ENCODE peak calls at places on chromosome 16, in nine cellular contexts. N, Z, W, M, Y, B, J, G and I are unnamed samples.

GRCh38 chr16:19666451-19666850 is 51.6 kb downstream of the KNOP1 start:
- DNase-seq in Z (no peak), G (no peak), J (no peak), M (no peak), W (no peak), N (no peak), B (no peak), Y (peak; percentile 43), I (no peak)

GRCh38 chr16:20620003-20620402 is 43.8 kb upstream of the ACSM2B start:
- DNase-seq in G (no peak), J (no peak), Z (no peak), M (no peak), W (no peak), N (no peak), B (no peak), Y (no peak), I (no peak)

GRCh38 chr16:12801511-12802042 is 2.1 kb downstream of the CPPED1 start:
- DNase-seq in J (no peak), M (peak; percentile 39), N (no peak), Z (peak; percentile 50), G (no peak), B (peak; percentile 43), W (peak; percentile 56), Y (no peak), I (no peak)

GRCh38 chr16:69942627-69943170 is 8.4 kb upstream of the CLEC18A start:
- DNase-seq in G (no peak), Y (no peak), W (no peak), N (peak; percentile 22), Z (no peak), M (no peak), J (no peak), B (peak; percentile 3), I (no peak)

GRCh38 chr16:3596101-3596861 is 15.1 kb downstream of the SLX4 start:
- DNase-seq in Y (no peak), M (no peak), Z (no peak), W (no peak), G (no peak), J (no peak), N (no peak), B (no peak), I (no peak)

GRCh38 chr16:80437707-80438106 is 103.1 kb upstream of the DYNLRB2 start:
- DNase-seq in Z (no peak), M (no peak), G (no peak), J (no peak), W (no peak), Y (no peak), N (no peak), B (no peak), I (no peak)

GRCh38 chr16:87963400-87963799 is 12.2 kb downstream of the BANP start:
- DNase-seq in W (peak; percentile 93), G (no peak), N (no peak), M (no peak), Z (peak; percentile 45), Y (no peak), B (no peak), J (no peak), I (no peak)

GRCh38 chr16:66523861-66524354 is 26.0 kb downstream of the TK2 start:
- DNase-seq in N (no peak), J (no peak), B (no peak), G (no peak), Z (no peak), Y (no peak), M (no peak), W (no peak), I (no peak)

DNA sequence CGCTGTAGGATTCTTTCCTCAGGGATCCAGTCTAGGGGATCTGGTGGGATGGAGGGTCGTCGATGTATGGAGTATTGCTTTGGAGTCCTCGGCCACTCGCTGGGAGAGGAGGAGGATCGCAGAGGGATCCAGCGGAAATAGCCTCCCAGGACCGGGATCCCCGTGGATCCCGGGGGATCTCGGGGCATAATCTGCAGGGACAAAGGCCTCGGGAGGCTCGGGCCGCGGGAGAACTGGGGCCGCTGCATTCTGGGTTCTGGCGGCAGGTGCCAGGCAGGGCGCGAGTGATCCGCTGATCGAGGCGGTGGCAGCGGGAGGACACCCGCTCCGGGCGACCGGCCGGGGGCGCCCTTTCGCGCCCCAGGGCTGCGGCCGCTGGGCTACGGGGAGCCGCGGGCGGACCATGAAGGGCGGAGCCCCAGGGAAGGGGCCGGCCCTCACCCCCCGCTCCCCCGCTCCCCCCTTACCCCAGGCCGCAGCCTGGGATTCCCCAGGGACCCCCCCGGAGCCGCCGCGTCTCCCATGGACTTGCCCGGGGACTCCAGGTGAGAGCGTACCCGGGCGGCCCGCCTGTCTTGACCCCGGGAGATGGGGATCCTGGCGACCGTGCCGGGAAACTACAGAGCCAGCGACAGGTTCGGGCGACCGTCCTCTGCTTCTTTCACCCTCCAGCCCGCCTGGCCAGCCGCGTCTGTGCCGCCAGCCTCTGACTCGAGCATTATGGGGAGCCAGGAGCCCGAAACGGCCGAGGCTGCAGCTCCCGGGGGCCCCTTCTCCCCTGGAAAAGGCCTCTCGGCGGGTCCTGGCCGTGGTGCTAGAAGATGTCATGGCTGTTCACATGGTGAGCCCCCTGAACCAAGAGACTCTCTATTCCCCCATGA is 604 bp downstream of the PRR14 start:
- DNase-seq in J (peak; percentile 68), M (peak; percentile 73), N (peak; percentile 85), G (no peak), Z (peak; percentile 80), W (peak; percentile 46), Y (peak; percentile 50), B (peak; percentile 20), I (peak; percentile 93)
- TF ChIP-seq POLR2A in J (no peak), M (peak; percentile 22), N (peak; percentile 6), G (no peak), Z (peak; percentile 31), W (no peak), Y (peak; percentile 22), B (no peak), I (no peak)

GRCh38 chr16:89924298-89924924 is 1.3 kb downstream of the TUBB3 start:
- DNase-seq in G (no peak), Y (no peak), J (no peak), W (peak; percentile 44), N (no peak), M (peak; percentile 58), B (no peak), Z (no peak), I (no peak)
- H3K4me3 ChIP-seq in G (no peak overlapping the region), Y (no peak overlapping the region), J (no peak overlapping the region), W (peak overlapping the region; percentile 83), N (no peak overlapping the region), M (peak overlapping the region; percentile 83), B (no peak overlapping the region), Z (no peak overlapping the region), I (peak overlapping the region; percentile 59)

GRCh38 chr16:2465653-2466415 is 5.3 kb upstream of the NTN3 start:
- DNase-seq in G (no peak), Y (no peak), J (no peak), B (no peak), M (peak; percentile 55), Z (no peak), W (no peak), N (no peak), I (no peak)

GRCh38 chr16:2466667-2467300 is 4.3 kb upstream of the NTN3 start:
- DNase-seq in G (no peak), J (no peak), W (no peak), B (no peak), Y (no peak), Z (no peak), M (no peak), N (peak; percentile 63), I (no peak)

GRCh38 chr16:2468142-2468724 is 2.9 kb upstream of the NTN3 start:
- DNase-seq in J (no peak), Z (no peak), W (peak; percentile 11), B (no peak), Y (peak; percentile 56), N (no peak), M (no peak), G (no peak), I (no peak)

GRCh38 chr16:2468725-2469398 is 2.2 kb upstream of the NTN3 start:
- DNase-seq in N (no peak), J (no peak), G (no peak), M (no peak), B (no peak), Y (no peak), Z (no peak), W (no peak), I (no peak)

DNA sequence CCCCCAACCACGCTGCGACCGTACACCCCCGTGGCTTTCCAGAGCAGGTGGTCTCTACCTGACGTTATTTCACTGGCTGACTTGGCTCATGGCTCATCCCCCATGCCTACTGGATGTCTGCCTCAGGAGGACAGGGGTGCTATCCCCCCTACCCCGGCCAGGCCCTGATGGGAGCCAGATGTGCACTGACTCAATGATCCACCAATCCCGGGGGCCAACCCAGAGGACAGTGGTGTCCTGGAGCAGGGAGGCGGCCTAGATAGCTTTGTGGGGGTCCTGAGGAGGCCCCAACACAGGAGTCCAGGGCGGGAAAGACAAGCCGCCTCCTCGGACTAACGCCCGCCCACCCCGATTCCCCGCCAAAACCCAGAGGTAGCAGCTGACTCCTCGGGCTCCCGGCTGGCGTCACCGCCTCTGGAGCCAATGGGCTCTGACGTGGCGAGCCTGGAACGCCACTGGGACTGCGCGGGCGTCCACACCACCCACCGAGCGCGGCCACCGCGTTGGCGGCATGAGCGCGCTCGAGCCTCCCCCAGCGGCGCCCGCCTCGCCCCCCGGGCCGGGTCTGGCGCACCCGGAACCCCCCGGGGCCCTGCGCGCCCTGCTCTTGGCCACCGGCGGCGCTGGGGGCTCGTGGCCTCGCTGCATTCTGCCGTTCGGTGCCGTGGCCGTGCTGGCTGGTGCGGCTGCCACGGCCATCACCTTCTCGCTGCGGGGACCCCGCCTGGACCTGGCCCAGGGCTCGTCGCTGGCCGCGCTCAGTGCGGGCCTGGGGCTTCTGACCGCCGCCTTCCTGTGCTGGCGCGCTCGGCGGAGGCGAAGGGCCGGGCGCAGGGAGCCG is 3.6 kb upstream of the NTN3 start:
- DNase-seq in Z (no peak), B (peak; percentile 66), Y (peak; percentile 61), G (no peak), N (peak; percentile 96), J (peak; percentile 80), W (peak; percentile 72), M (peak; percentile 60), I (no peak)
- TF ChIP-seq POLR2A in Z (no peak), B (peak; percentile 76), Y (peak; percentile 67), G (no peak), N (no peak), J (no peak), W (no peak), M (peak; percentile 40), I (no peak)

GRCh38 chr16:57576429-57576870 is 34.0 kb downstream of the ADGRG5 start:
- DNase-seq in N (peak; percentile 78), M (peak; percentile 73), J (peak; percentile 73), W (peak; percentile 55), B (peak; percentile 94), G (no peak), Y (peak; percentile 67), Z (peak; percentile 73), I (peak; percentile 95)

GRCh38 chr16:57575468-57576277 is 33.2 kb downstream of the ADGRG5 start:
- DNase-seq in G (no peak), Y (no peak), B (no peak), Z (no peak), M (no peak), N (no peak), W (no peak), J (peak; percentile 12), I (peak; percentile 55)

GRCh38 chr16:57577691-57578224 is 35.3 kb downstream of the ADGRG5 start:
- DNase-seq in B (no peak), N (no peak), G (no peak), J (peak; percentile 12), Y (no peak), M (no peak), W (no peak), Z (peak; percentile 32), I (peak; percentile 42)

GRCh38 chr16:57578521-57579360 is 36.3 kb downstream of the ADGRG5 start:
- DNase-seq in G (no peak), M (no peak), Y (no peak), Z (no peak), J (no peak), B (no peak), W (no peak), N (no peak), I (peak; percentile 82)

GRCh38 chr16:57577214-57577613 is 34.8 kb downstream of the ADGRG5 start:
- DNase-seq in Z (no peak), M (no peak), J (peak; percentile 7), Y (no peak), G (no peak), N (no peak), W (no peak), B (no peak), I (peak; percentile 66)
- H3K4me3 ChIP-seq in Z (no peak overlapping the region), M (no peak overlapping the region), J (no peak overlapping the region), Y (no peak overlapping the region), G (no peak overlapping the region), N (no peak overlapping the region), W (no peak overlapping the region), B (no peak overlapping the region), I (no peak overlapping the region)